ENCODE peak calls at places on chromosomes 12 and 14, in eight cellular contexts. F is stimulated activated CD4-positive, alpha-beta T cell treated with anti-CD3 and anti-CD28 coated beads, Interleukin-1b, Interleukin-23, amount 100 ng/mL, for 24 hours; J is GM12864; H is amniotic epithelial cell; O is thoracic aorta; X is head of caudate nucleus; C is occipital lobe; B is dorsolateral prefrontal cortex. G is an unnamed sample.

GRCh38 chr12:11968041-11968383 is 102.7 kb upstream of the BCL2L14 start:
- DNase-seq in B (no peak), O (no peak), C (no peak), J (no peak), X (no peak), F (no peak), H (no peak), G (no peak)

GRCh38 chr12:114769634-114770033 is 85.7 kb upstream of the TBX3 start:
- DNase-seq in J (no peak), B (no peak), O (no peak), X (no peak), F (no peak), H (peak), C (no peak), G (peak)

GRCh38 chr12:131761638-131762037 is 50.7 kb downstream of the SFSWAP start:
- DNase-seq in J (no peak), X (no peak), H (no peak), B (no peak), F (no peak), O (no peak), C (no peak), G (no peak)

GRCh38 chr14:52327374-52328226 is 13.5 kb downstream of the PTGER2 start:
- DNase-seq in B (no peak), X (no peak), J (peak), H (peak), C (no peak), F (no peak), O (no peak), G (peak)

GRCh38 chr12:71045781-71046180 is 112.0 kb downstream of the TSPAN8 start:
- DNase-seq in F (no peak), C (no peak), X (no peak), J (no peak), O (no peak), H (peak), B (no peak), G (peak)

GRCh38 chr14:88879016-88879415 is 54.6 kb downstream of the TTC8 start:
- DNase-seq in B (no peak), O (no peak), H (peak), C (no peak), X (peak), J (no peak), F (no peak), G (peak)

GRCh38 chr12:79367016-79367575 is 323.7 kb downstream of the PAWR start:
- DNase-seq in O (no peak), X (no peak), C (no peak), F (no peak), B (no peak), J (no peak), H (no peak), G (peak)

GRCh38 chr14:74664717-74665116 is 48.2 kb downstream of the AREL1 start:
- DNase-seq in O (no peak), X (no peak), F (no peak), H (no peak), B (no peak), C (no peak), J (no peak), G (no peak)

GRCh38 chr14:100709252-100709955 is 17.3 kb upstream of the DLK1 start:
- DNase-seq in O (no peak), J (no peak), C (no peak), B (no peak), H (peak), F (no peak), X (peak), G (no peak)

GRCh38 chr14:93073833-93074769 is 41.6 kb downstream of the ITPK1 start:
- DNase-seq in J (no peak), X (no peak), F (no peak), O (no peak), H (peak), B (no peak), C (no peak), G (peak)

GRCh38 chr14:25003537-25003936 is 46.4 kb downstream of the STXBP6 start:
- DNase-seq in H (peak), B (no peak), X (no peak), O (no peak), J (no peak), C (no peak), F (no peak), G (no peak)

GRCh38 chr12:90945070-90945649 is 9.8 kb downstream of the CCER1 start:
- DNase-seq in F (no peak), X (no peak), C (no peak), B (no peak), O (no peak), H (peak), J (no peak), G (peak)

GRCh38 chr14:68762944-68763831 is 29.7 kb downstream of the ZFP36L1 start:
- DNase-seq in J (no peak), F (no peak), O (no peak), X (no peak), B (no peak), H (peak), C (no peak), G (no peak)

GRCh38 chr12:88448337-88448944 is 131.8 kb downstream of the KITLG start:
- DNase-seq in O (no peak), C (no peak), J (no peak), B (no peak), F (no peak), H (no peak), X (no peak), G (no peak)

GRCh38 chr12:52480073-52480472 is 6.5 kb upstream of the KRT6C start:
- DNase-seq in F (no peak), X (no peak), O (no peak), B (no peak), H (no peak), J (no peak), C (no peak), G (no peak)

GRCh38 chr12:48002179-48002601 is 2.1 kb downstream of the COL2A1 start:
- DNase-seq in H (no peak), J (no peak), O (no peak), B (no peak), C (no peak), F (no peak), X (no peak), G (no peak)

GRCh38 chr14:78611796-78612571 is 441.8 kb downstream of the NRXN3 start:
- DNase-seq in J (no peak), F (no peak), X (no peak), H (no peak), O (no peak), C (no peak), B (no peak), G (no peak)

GRCh38 chr12:15966426-15966825 is 55.3 kb downstream of the DERA start:
- DNase-seq in H (peak), F (no peak), C (no peak), J (no peak), B (no peak), X (no peak), O (no peak), G (no peak)

GRCh38 chr14:105087308-105087962 is 22.2 kb upstream of the GPR132 start:
- DNase-seq in J (no peak), O (no peak), H (peak), X (peak), F (no peak), C (no peak), B (no peak), G (peak)

GRCh38 chr12:95637010-95637409 is 85.7 kb upstream of the USP44 start:
- DNase-seq in X (no peak), J (no peak), C (no peak), O (no peak), B (no peak), F (no peak), H (no peak), G (no peak)

GRCh38 chr12:93173178-93173957 is 204.4 kb upstream of the NUDT4 start:
- DNase-seq in C (no peak), J (no peak), H (peak), F (no peak), O (no peak), X (no peak), B (no peak), G (peak)